ENCODE peak calls at places on chromosomes 13 and 19, in six cellular contexts. I, A, Z, N, W and B are unnamed samples.

GRCh38 chr19:31125071-31125470 is 224.2 kb downstream of the TSHZ3 start:
- DNase-seq in W (peak; percentile 27), A (no peak), I (no peak), Z (no peak), N (no peak), B (no peak)

GRCh38 chr13:110777251-110777820 is 63.8 kb downstream of the ING1 start:
- DNase-seq in I (no peak), W (no peak), N (no peak), A (no peak), Z (no peak), B (no peak)

GRCh38 chr19:16069813-16070365 is 6.4 kb upstream of the TPM4 start:
- DNase-seq in A (no peak), N (no peak), W (peak; percentile 70), Z (no peak), I (no peak), B (no peak)

GRCh38 chr19:53538378-53539109 is 599 bp downstream of the ZNF331 start:
- DNase-seq in I (peak; percentile 34), Z (no peak), N (no peak), W (no peak), A (peak; percentile 22), B (no peak)

GRCh38 chr13:94673841-94674240 is 38.5 kb downstream of the SOX21 start:
- DNase-seq in I (no peak), N (no peak), Z (no peak), A (peak; percentile 39), W (no peak), B (no peak)

GRCh38 chr19:4584670-4585460 is 25.4 kb upstream of the SEMA6B start:
- DNase-seq in N (no peak), W (no peak), Z (no peak), I (no peak), A (peak; percentile 50), B (no peak)

GRCh38 chr13:99977334-99977911 is 4.2 kb upstream of the ZIC2 start:
- DNase-seq in W (no peak), A (no peak), N (no peak), I (no peak), Z (no peak), B (no peak)

GRCh38 chr13:42567772-42568428 is 6.1 kb upstream of the TNFSF11 start:
- DNase-seq in Z (no peak), N (no peak), W (no peak), A (peak; percentile 13), I (no peak), B (no peak)

GRCh38 chr13:74575729-74576125 is 441.5 kb upstream of the KLF12 start:
- DNase-seq in N (peak; percentile 95), Z (peak; percentile 3), W (peak; percentile 73), I (peak; percentile 66), A (peak; percentile 95), B (peak; percentile 91)

GRCh38 chr13:29605860-29606526 is 10.5 kb upstream of the SLC7A1 start:
- DNase-seq in Z (no peak), N (peak; percentile 60), A (peak; percentile 23), I (peak; percentile 60), W (no peak), B (no peak)

GRCh38 chr13:74250738-74251190 is 116.6 kb upstream of the KLF12 start:
- DNase-seq in I (no peak), W (no peak), A (no peak), N (no peak), Z (no peak), B (no peak)

GRCh38 chr19:1566392-1567115 is 1.6 kb downstream of the MEX3D start:
- DNase-seq in I (peak; percentile 84), N (peak; percentile 74), Z (peak; percentile 35), A (peak; percentile 88), W (peak; percentile 88), B (peak; percentile 89)

GRCh38 chr19:3979289-3979673 is 6.0 kb downstream of the EEF2 start:
- DNase-seq in I (no peak), Z (no peak), W (no peak), N (peak; percentile 7), A (no peak), B (no peak)

GRCh38 chr13:28002886-28003698 is 14.6 kb upstream of the URAD start:
- DNase-seq in I (no peak), N (no peak), Z (no peak), A (no peak), W (no peak), B (no peak)

GRCh38 chr19:18915639-18916038 is 3.5 kb downstream of the COPE start:
- DNase-seq in Z (peak; percentile 59), W (no peak), N (no peak), A (peak; percentile 75), I (peak; percentile 88), B (no peak)

GRCh38 chr19:45294291-45295029 is 28.2 kb downstream of the CKM start:
- DNase-seq in A (no peak), I (peak; percentile 80), W (no peak), Z (no peak), N (peak; percentile 68), B (no peak)

GRCh38 chr13:95603887-95604533 is 40.5 kb downstream of the DZIP1 start:
- DNase-seq in W (no peak), A (no peak), I (peak; percentile 45), N (no peak), Z (peak; percentile 73), B (peak; percentile 59)

GRCh38 chr19:45667620-45668341 is at the start of gene GIPR:
- DNase-seq in A (peak; percentile 85), Z (peak; percentile 68), N (peak; percentile 51), I (peak; percentile 30), W (no peak), B (peak; percentile 90)

GRCh38 chr19:32191921-32192320 is 153.5 kb upstream of the ZNF507 start:
- DNase-seq in A (no peak), N (no peak), W (no peak), Z (no peak), I (no peak), B (no peak)

GRCh38 chr13:109595466-109595865 is 190.9 kb downstream of the IRS2 start:
- DNase-seq in N (no peak), W (no peak), Z (no peak), I (no peak), A (no peak), B (no peak)

GRCh38 chr13:30800107-30800506 is 64.8 kb downstream of the ALOX5AP start:
- DNase-seq in N (no peak), W (no peak), A (no peak), Z (no peak), I (no peak), B (no peak)

GRCh38 chr13:30796833-30797601 is 61.7 kb downstream of the ALOX5AP start:
- DNase-seq in N (no peak), W (peak; percentile 62), Z (peak; percentile 18), A (peak; percentile 46), I (no peak), B (no peak)

GRCh38 chr13:30797847-30798246 is 62.5 kb downstream of the ALOX5AP start:
- DNase-seq in N (no peak), I (no peak), A (no peak), W (peak; percentile 46), Z (no peak), B (no peak)

GRCh38 chr13:30796132-30796832 is 60.9 kb downstream of the ALOX5AP start:
- DNase-seq in N (no peak), I (peak; percentile 78), Z (peak; percentile 19), W (peak; percentile 62), A (no peak), B (no peak)

GRCh38 chr13:30798776-30799625 is 63.7 kb downstream of the ALOX5AP start:
- DNase-seq in I (no peak), W (peak; percentile 62), N (no peak), A (peak; percentile 15), Z (no peak), B (no peak)
- H3K27ac ChIP-seq in I (no peak overlapping the region), W (peak overlapping the region; percentile 20), N (no peak overlapping the region), A (no peak overlapping the region), Z (peak overlapping the region; percentile 66), B (no peak overlapping the region)

GRCh38 chr19:37594064-37594981 is at the start of the genes ZNF540 and ZNF571:
- DNase-seq in I (peak; percentile 97), Z (peak; percentile 96), N (peak; percentile 95), W (peak; percentile 97), A (peak; percentile 99), B (peak; percentile 96)

DNA sequence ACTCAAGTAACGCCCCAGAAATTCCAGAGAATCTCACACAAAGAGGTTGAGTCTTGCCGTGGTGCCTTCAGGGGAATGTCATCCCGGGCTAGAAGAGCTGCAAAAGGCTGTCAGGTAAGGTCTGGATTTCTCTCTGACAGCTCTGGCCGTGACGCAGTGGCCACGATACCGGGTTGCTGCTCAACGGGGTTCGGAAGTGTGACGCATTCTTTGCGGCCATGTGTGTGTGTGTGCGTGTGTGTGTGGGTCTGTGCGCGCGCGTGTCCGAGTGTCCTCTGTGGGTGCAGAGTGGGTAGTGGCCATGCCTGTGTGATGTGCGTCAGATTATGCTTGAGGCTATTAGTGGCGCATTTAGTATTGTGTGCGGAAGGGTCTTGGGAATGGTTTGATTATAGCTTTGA is 306 bp downstream of the ZNF540 start:
- DNase-seq in I (peak; percentile 88), N (peak; percentile 73), W (peak; percentile 88), Z (peak; percentile 72), A (no peak), B (peak; percentile 71)
- H3K27ac ChIP-seq in I (peak overlapping the region; percentile 93), N (peak overlapping the region; percentile 90), W (peak overlapping the region; percentile 90), Z (peak overlapping the region; percentile 99), A (no peak overlapping the region), B (peak overlapping the region; percentile 88)

DNA sequence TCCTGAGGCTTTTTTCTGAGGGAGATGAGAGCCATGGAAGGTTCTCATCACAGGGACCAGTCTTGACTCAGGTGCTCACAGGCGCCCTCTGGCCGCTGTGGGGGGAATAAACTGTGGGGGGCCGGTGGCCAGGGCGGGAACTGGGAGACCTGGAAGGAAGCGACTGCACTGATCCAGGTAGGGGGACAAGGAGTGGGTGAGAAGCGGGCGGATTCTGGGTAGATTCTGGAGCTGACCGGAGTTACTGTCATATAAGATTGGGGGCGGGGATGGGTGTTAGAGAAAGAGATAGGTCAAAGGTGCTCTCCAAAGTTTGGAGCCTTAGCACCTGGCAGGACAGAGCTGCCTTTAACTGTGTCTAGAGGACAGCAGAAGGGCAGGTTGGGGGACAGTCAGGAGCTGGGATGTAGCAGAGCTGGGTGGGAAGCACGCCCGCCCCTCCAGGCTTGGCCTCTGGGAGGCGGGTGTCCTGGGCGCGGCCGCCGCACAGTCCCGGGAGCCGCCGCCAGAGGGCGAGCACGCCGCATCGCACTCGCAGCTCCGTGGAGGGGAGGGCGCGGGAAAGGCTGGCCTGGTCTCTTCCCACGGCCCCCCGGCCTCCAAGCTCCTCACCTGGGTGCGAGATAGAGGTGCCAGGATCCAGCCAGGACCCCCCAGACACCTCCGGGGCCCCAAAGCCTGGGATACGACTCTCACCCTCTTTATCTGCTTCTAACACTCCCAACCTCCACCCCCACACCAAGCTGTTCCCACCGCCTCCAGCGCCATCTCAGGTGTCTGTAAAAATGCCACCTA is 4.2 kb upstream of the DAND5 start:
- DNase-seq in N (peak; percentile 77), W (peak; percentile 88), I (peak; percentile 80), A (peak; percentile 88), Z (peak; percentile 83), B (peak; percentile 98)
- H3K27ac ChIP-seq in N (peak overlapping the region; percentile 49), W (peak overlapping the region; percentile 73), I (no peak overlapping the region), A (no peak overlapping the region), Z (peak overlapping the region; percentile 35), B (peak overlapping the region; percentile 70)

GRCh38 chr19:48805452-48805851 is 5.4 kb downstream of the BCAT2 start:
- DNase-seq in I (no peak), W (no peak), N (no peak), Z (no peak), A (no peak), B (no peak)

GRCh38 chr19:48806518-48806817 is 4.4 kb downstream of the BCAT2 start:
- DNase-seq in N (peak; percentile 59), Z (no peak), W (no peak), I (no peak), A (peak; percentile 89), B (peak; percentile 42)

GRCh38 chr19:48807590-48808308 is 3.1 kb downstream of the BCAT2 start:
- DNase-seq in I (no peak), A (no peak), Z (peak; percentile 78), N (no peak), W (no peak), B (peak; percentile 28)

GRCh38 chr19:48804496-48804895 is 6.3 kb downstream of the BCAT2 start:
- DNase-seq in A (no peak), N (no peak), Z (no peak), I (no peak), W (no peak), B (no peak)

GRCh38 chr19:48806818-48807589 is 3.8 kb downstream of the BCAT2 start:
- DNase-seq in W (no peak), Z (peak; percentile 92), I (peak; percentile 61), A (peak; percentile 54), N (no peak), B (peak; percentile 53)
- H3K27ac ChIP-seq in W (no peak overlapping the region), Z (peak overlapping the region; percentile 24), I (no peak overlapping the region), A (no peak overlapping the region), N (no peak overlapping the region), B (no peak overlapping the region)